ENCODE peak calls at places on chromosomes 6 and 20, in five cellular contexts. Q, F, V, R and A are unnamed samples.

GRCh38 chr20:57709823-57710799 is at the start of gene PMEPA1:
- DNase-seq in Q (peak; percentile 90), V (peak; percentile 80), R (peak; percentile 97), F (peak; percentile 94), A (peak; percentile 93)

GRCh38 chr6:57021086-57021720 is 25.3 kb upstream of the KIAA1586 start:
- DNase-seq in F (no peak), Q (peak; percentile 66), R (peak; percentile 20), V (no peak), A (peak; percentile 59)

GRCh38 chr6:22612241-22612640 is 42.9 kb downstream of the HDGFL1 start:
- DNase-seq in Q (no peak), R (no peak), V (no peak), F (no peak), A (no peak)

GRCh38 chr6:90186637-90187361 is 109.8 kb downstream of the BACH2 start:
- DNase-seq in F (no peak), V (no peak), Q (no peak), R (peak; percentile 69), A (no peak)

GRCh38 chr6:32189082-32189741 is 790 bp downstream of the PBX2 start:
- DNase-seq in F (no peak), R (no peak), V (no peak), Q (no peak), A (no peak)

GRCh38 chr20:56991516-56991915 is 274.9 kb downstream of the BMP7 start:
- DNase-seq in Q (no peak), F (no peak), R (no peak), V (no peak), A (no peak)

GRCh38 chr6:144543006-144543871 is 258.1 kb downstream of the UTRN start:
- DNase-seq in V (no peak), Q (peak; percentile 74), F (no peak), R (no peak), A (peak; percentile 97)

GRCh38 chr6:47787620-47788497 is 6.0 kb downstream of the OPN5 start:
- DNase-seq in F (peak; percentile 29), V (no peak), Q (peak; percentile 79), R (peak; percentile 33), A (peak; percentile 57)

GRCh38 chr20:37337208-37337955 is 8.6 kb upstream of the SRC start:
- DNase-seq in V (no peak), R (no peak), Q (no peak), F (no peak), A (no peak)

GRCh38 chr6:19433101-19433500 is 404.1 kb upstream of the ID4 start:
- DNase-seq in V (no peak), F (no peak), Q (no peak), R (no peak), A (no peak)

GRCh38 chr6:52300489-52300931 is 16.0 kb upstream of the MCM3 start:
- DNase-seq in F (no peak), V (no peak), R (no peak), Q (no peak), A (no peak)

GRCh38 chr20:50129662-50130345 is 16.9 kb upstream of the UBE2V1 start:
- DNase-seq in F (no peak), V (no peak), Q (no peak), R (no peak), A (no peak)

GRCh38 chr20:11646359-11646758 is 271.3 kb upstream of the BTBD3 start:
- DNase-seq in V (no peak), F (no peak), R (no peak), Q (no peak), A (no peak)

GRCh38 chr20:9025643-9026042 is 43.2 kb upstream of the PLCB4 start:
- DNase-seq in F (no peak), Q (peak; percentile 87), V (no peak), R (no peak), A (peak; percentile 77)

GRCh38 chr6:34490390-34491090 is 24.7 kb downstream of the PACSIN1 start:
- DNase-seq in Q (no peak), F (no peak), R (no peak), V (no peak), A (peak; percentile 87)

GRCh38 chr20:46299078-46299477 is 9.2 kb downstream of the CDH22 start:
- DNase-seq in F (no peak), Q (no peak), V (no peak), R (no peak), A (no peak)

GRCh38 chr6:155344341-155345006 is 30.2 kb upstream of the TFB1M start:
- DNase-seq in V (no peak), Q (no peak), F (no peak), R (no peak), A (no peak)